ENCODE peak calls at places on chromosome 4, in nine cellular contexts. One of them, this sample, is unnamed.
A peak's percentile ranks its signal among the peaks of the same experiment; 100 is the strongest.

GRCh38 chr4:75135068-75135825 is 202.3 kb downstream of the PARM1 start:
- DNase-seq in neural progenitor cell: no peak
- DNase-seq in PC-3: no peak
- DNase-seq in cardiac muscle cell: no peak
- DNase-seq in adrenal gland: no peak
- DNase-seq in A549: no peak
- DNase-seq in testis: no peak
- DNase-seq in uterus: no peak
- DNase-seq in breast epithelium: no peak
- DNase-seq in this sample: no peak

GRCh38 chr4:41976775-41977516 is 4.6 kb upstream of the DCAF4L1 start:
- DNase-seq in uterus: no peak
- DNase-seq in adrenal gland: no peak
- DNase-seq in PC-3: no peak
- DNase-seq in A549: no peak
- DNase-seq in neural progenitor cell: no peak
- DNase-seq in cardiac muscle cell: no peak
- DNase-seq in testis: no peak
- DNase-seq in breast epithelium: no peak
- DNase-seq in this sample: no peak

GRCh38 chr4:138898282-138898681 is 117.3 kb upstream of the NOCT start:
- DNase-seq in uterus: no peak
- DNase-seq in breast epithelium: no peak
- DNase-seq in neural progenitor cell: no peak
- DNase-seq in A549: no peak
- DNase-seq in testis: no peak
- DNase-seq in PC-3: no peak
- DNase-seq in cardiac muscle cell: no peak
- DNase-seq in adrenal gland: no peak
- DNase-seq in this sample: no peak

GRCh38 chr4:80538276-80538926 is 202.9 kb downstream of the CFAP299 start:
- DNase-seq in testis: no peak
- DNase-seq in cardiac muscle cell: no peak
- DNase-seq in A549: no peak
- DNase-seq in adrenal gland: no peak
- DNase-seq in PC-3: peak; percentile 79
- DNase-seq in breast epithelium: no peak
- DNase-seq in uterus: no peak
- DNase-seq in neural progenitor cell: no peak
- DNase-seq in this sample: no peak

GRCh38 chr4:19969492-19969891 is 282.2 kb upstream of the SLIT2 start:
- DNase-seq in uterus: no peak
- DNase-seq in breast epithelium: no peak
- DNase-seq in A549: no peak
- DNase-seq in cardiac muscle cell: no peak
- DNase-seq in PC-3: no peak
- DNase-seq in neural progenitor cell: peak; percentile 25
- DNase-seq in testis: no peak
- DNase-seq in adrenal gland: no peak
- DNase-seq in this sample: no peak

GRCh38 chr4:26192921-26193894 is 127.6 kb upstream of the RBPJ start:
- DNase-seq in testis: no peak
- DNase-seq in A549: no peak
- DNase-seq in cardiac muscle cell: no peak
- DNase-seq in uterus: peak; percentile 54
- DNase-seq in adrenal gland: no peak
- DNase-seq in breast epithelium: no peak
- DNase-seq in neural progenitor cell: no peak
- DNase-seq in PC-3: no peak
- DNase-seq in this sample: no peak

GRCh38 chr4:78032446-78032845 is 24.7 kb upstream of the FRAS1 start:
- DNase-seq in cardiac muscle cell: no peak
- DNase-seq in adrenal gland: no peak
- DNase-seq in uterus: no peak
- DNase-seq in breast epithelium: no peak
- DNase-seq in PC-3: no peak
- DNase-seq in neural progenitor cell: no peak
- DNase-seq in A549: no peak
- DNase-seq in testis: no peak
- DNase-seq in this sample: no peak

GRCh38 chr4:42654606-42655005 is 2.3 kb downstream of the ATP8A1 start:
- DNase-seq in cardiac muscle cell: no peak
- DNase-seq in neural progenitor cell: no peak
- DNase-seq in testis: no peak
- DNase-seq in adrenal gland: peak; percentile 79
- DNase-seq in breast epithelium: no peak
- DNase-seq in A549: no peak
- DNase-seq in uterus: peak; percentile 34
- DNase-seq in PC-3: peak; percentile 90
- DNase-seq in this sample: no peak

GRCh38 chr4:127622923-127623754 is 9.6 kb upstream of the INTU start:
- DNase-seq in testis: peak; percentile 43
- DNase-seq in PC-3: no peak
- DNase-seq in uterus: no peak
- DNase-seq in neural progenitor cell: peak; percentile 87
- DNase-seq in A549: peak; percentile 18
- DNase-seq in cardiac muscle cell: peak; percentile 54
- DNase-seq in breast epithelium: no peak
- DNase-seq in adrenal gland: peak; percentile 31
- DNase-seq in this sample: no peak

GRCh38 chr4:165288639-165289428 is 38.6 kb upstream of the MSMO1 start:
- DNase-seq in A549: no peak
- DNase-seq in adrenal gland: peak; percentile 39
- DNase-seq in breast epithelium: no peak
- DNase-seq in PC-3: peak; percentile 28
- DNase-seq in testis: no peak
- DNase-seq in cardiac muscle cell: no peak
- DNase-seq in neural progenitor cell: no peak
- DNase-seq in uterus: no peak
- DNase-seq in this sample: no peak

GRCh38 chr4:128831526-128832252 is 22.2 kb downstream of the JADE1 start:
- DNase-seq in neural progenitor cell: peak; percentile 73
- DNase-seq in breast epithelium: no peak
- DNase-seq in adrenal gland: peak; percentile 59
- DNase-seq in PC-3: no peak
- DNase-seq in cardiac muscle cell: no peak
- DNase-seq in A549: no peak
- DNase-seq in testis: no peak
- DNase-seq in uterus: no peak
- DNase-seq in this sample: no peak

GRCh38 chr4:147157860-147158701 is 212.4 kb upstream of the TTC29 start:
- DNase-seq in A549: peak; percentile 3
- DNase-seq in cardiac muscle cell: peak; percentile 73
- DNase-seq in breast epithelium: no peak
- DNase-seq in PC-3: peak; percentile 62
- DNase-seq in testis: peak; percentile 27
- DNase-seq in neural progenitor cell: peak; percentile 78
- DNase-seq in adrenal gland: no peak
- DNase-seq in uterus: no peak
- DNase-seq in this sample: no peak

GRCh38 chr4:187304131-187304530 is 580.5 kb upstream of the FAT1 start:
- DNase-seq in A549: no peak
- DNase-seq in testis: no peak
- DNase-seq in adrenal gland: no peak
- DNase-seq in neural progenitor cell: peak; percentile 21
- DNase-seq in cardiac muscle cell: no peak
- DNase-seq in uterus: no peak
- DNase-seq in PC-3: no peak
- DNase-seq in breast epithelium: no peak
- DNase-seq in this sample: no peak

GRCh38 chr4:39526810-39527295 is 386 bp downstream of the UGDH start:
- DNase-seq in A549: no peak
- DNase-seq in adrenal gland: no peak
- DNase-seq in uterus: no peak
- DNase-seq in neural progenitor cell: peak; percentile 29
- DNase-seq in breast epithelium: no peak
- DNase-seq in cardiac muscle cell: no peak
- DNase-seq in testis: peak; percentile 29
- DNase-seq in PC-3: peak; percentile 3
- DNase-seq in this sample: peak; percentile 5

GRCh38 chr4:159012381-159012780 is 90.5 kb upstream of the RAPGEF2 start:
- DNase-seq in A549: no peak
- DNase-seq in cardiac muscle cell: no peak
- DNase-seq in breast epithelium: no peak
- DNase-seq in testis: no peak
- DNase-seq in neural progenitor cell: no peak
- DNase-seq in adrenal gland: no peak
- DNase-seq in uterus: no peak
- DNase-seq in PC-3: peak; percentile 55
- DNase-seq in this sample: no peak

GRCh38 chr4:40423735-40424134 is 88.6 kb downstream of the CHRNA9 start:
- DNase-seq in neural progenitor cell: no peak
- DNase-seq in testis: no peak
- DNase-seq in uterus: no peak
- DNase-seq in A549: no peak
- DNase-seq in adrenal gland: no peak
- DNase-seq in breast epithelium: no peak
- DNase-seq in PC-3: no peak
- DNase-seq in cardiac muscle cell: no peak
- DNase-seq in this sample: no peak

GRCh38 chr4:1126506-1126905 is 13.1 kb upstream of the RNF212 start:
- DNase-seq in testis: no peak
- DNase-seq in neural progenitor cell: no peak
- DNase-seq in PC-3: no peak
- DNase-seq in A549: no peak
- DNase-seq in uterus: no peak
- DNase-seq in breast epithelium: no peak
- DNase-seq in adrenal gland: no peak
- DNase-seq in cardiac muscle cell: no peak
- DNase-seq in this sample: no peak

GRCh38 chr4:2745981-2746806 is 9.9 kb downstream of the TNIP2 start:
- DNase-seq in testis: no peak
- DNase-seq in adrenal gland: peak; percentile 83
- DNase-seq in breast epithelium: no peak
- DNase-seq in neural progenitor cell: no peak
- DNase-seq in PC-3: peak; percentile 84
- DNase-seq in uterus: no peak
- DNase-seq in A549: peak; percentile 36
- DNase-seq in cardiac muscle cell: no peak
- DNase-seq in this sample: peak; percentile 77

GRCh38 chr4:121614136-121614535 is 82.6 kb downstream of the ANXA5 start:
- DNase-seq in cardiac muscle cell: peak; percentile 7
- DNase-seq in uterus: no peak
- DNase-seq in PC-3: no peak
- DNase-seq in breast epithelium: no peak
- DNase-seq in A549: no peak
- DNase-seq in adrenal gland: no peak
- DNase-seq in testis: no peak
- DNase-seq in neural progenitor cell: no peak
- DNase-seq in this sample: no peak

GRCh38 chr4:181674315-181674714 is 568.9 kb upstream of the TENM3 start:
- DNase-seq in cardiac muscle cell: no peak
- DNase-seq in A549: no peak
- DNase-seq in neural progenitor cell: no peak
- DNase-seq in testis: no peak
- DNase-seq in uterus: no peak
- DNase-seq in adrenal gland: no peak
- DNase-seq in breast epithelium: no peak
- DNase-seq in PC-3: no peak
- DNase-seq in this sample: no peak

GRCh38 chr4:45550766-45551366 is 573.0 kb downstream of the GABRG1 start:
- DNase-seq in uterus: no peak
- DNase-seq in A549: no peak
- DNase-seq in neural progenitor cell: no peak
- DNase-seq in testis: no peak
- DNase-seq in cardiac muscle cell: no peak
- DNase-seq in PC-3: peak; percentile 1
- DNase-seq in adrenal gland: no peak
- DNase-seq in breast epithelium: no peak
- DNase-seq in this sample: no peak

GRCh38 chr4:45554423-45554822 is 569.4 kb downstream of the GABRG1 start:
- DNase-seq in A549: no peak
- DNase-seq in neural progenitor cell: no peak
- DNase-seq in uterus: no peak
- DNase-seq in breast epithelium: no peak
- DNase-seq in testis: no peak
- DNase-seq in adrenal gland: no peak
- DNase-seq in cardiac muscle cell: no peak
- DNase-seq in PC-3: peak; percentile 2
- DNase-seq in this sample: no peak
- TF ChIP-seq CTCF in A549: no peak
- TF ChIP-seq CTCF in neural progenitor cell: no peak
- TF ChIP-seq CTCF in uterus: no peak
- TF ChIP-seq CTCF in breast epithelium: no peak
- TF ChIP-seq CTCF in testis: no peak
- TF ChIP-seq CTCF in adrenal gland: no peak
- TF ChIP-seq CTCF in cardiac muscle cell: no peak
- TF ChIP-seq CTCF in PC-3: no peak
- TF ChIP-seq CTCF in this sample: no peak

DNA sequence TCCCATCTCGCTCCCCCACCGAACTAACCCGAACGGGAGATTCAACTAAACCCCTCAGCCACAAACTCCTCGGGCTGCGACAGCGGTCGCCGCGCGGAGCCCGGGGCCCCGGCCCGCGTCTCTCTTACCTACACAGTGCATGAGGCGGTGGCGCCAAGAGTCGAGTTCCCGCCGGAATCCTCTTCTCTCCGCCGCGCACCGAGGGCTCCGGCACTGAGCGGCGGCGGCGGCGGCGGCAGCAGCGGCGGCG is 160 bp downstream of the LCORL start:
- DNase-seq in PC-3: no peak
- DNase-seq in uterus: no peak
- DNase-seq in breast epithelium: no peak
- DNase-seq in adrenal gland: no peak
- DNase-seq in cardiac muscle cell: no peak
- DNase-seq in A549: no peak
- DNase-seq in testis: no peak
- DNase-seq in neural progenitor cell: no peak
- DNase-seq in this sample: no peak
- H3K27ac ChIP-seq in PC-3: peak overlapping the region; percentile 43
- H3K27ac ChIP-seq in uterus: peak overlapping the region; percentile 98
- H3K27ac ChIP-seq in breast epithelium: peak overlapping the region; percentile 96
- H3K27ac ChIP-seq in adrenal gland: peak overlapping the region; percentile 94
- H3K27ac ChIP-seq in cardiac muscle cell: peak overlapping the region; percentile 94
- H3K27ac ChIP-seq in A549: peak overlapping the region; percentile 95
- H3K27ac ChIP-seq in testis: peak overlapping the region; percentile 97
- H3K27ac ChIP-seq in neural progenitor cell: peak overlapping the region; percentile 95
- H3K27ac ChIP-seq in this sample: peak overlapping the region; percentile 61

GRCh38 chr4:125042031-125042430 is 272.7 kb upstream of the FAT4 start:
- DNase-seq in uterus: no peak
- DNase-seq in PC-3: no peak
- DNase-seq in cardiac muscle cell: no peak
- DNase-seq in testis: no peak
- DNase-seq in adrenal gland: no peak
- DNase-seq in neural progenitor cell: no peak
- DNase-seq in breast epithelium: no peak
- DNase-seq in A549: no peak
- DNase-seq in this sample: no peak
- H3K9me3 ChIP-seq in uterus: no peaks in the 10 kb centered on the region
- H3K9me3 ChIP-seq in PC-3: no peaks in the 10 kb centered on the region
- H3K9me3 ChIP-seq in cardiac muscle cell: no peaks in the 10 kb centered on the region
- H3K9me3 ChIP-seq in testis: no peaks in the 10 kb centered on the region
- H3K9me3 ChIP-seq in adrenal gland: no peaks in the 10 kb centered on the region
- H3K9me3 ChIP-seq in neural progenitor cell: no peaks in the 10 kb centered on the region
- H3K9me3 ChIP-seq in breast epithelium: no peaks in the 10 kb centered on the region
- H3K9me3 ChIP-seq in A549: no peaks in the 10 kb centered on the region
- H3K9me3 ChIP-seq in this sample: no peaks in the 10 kb centered on the region

DNA sequence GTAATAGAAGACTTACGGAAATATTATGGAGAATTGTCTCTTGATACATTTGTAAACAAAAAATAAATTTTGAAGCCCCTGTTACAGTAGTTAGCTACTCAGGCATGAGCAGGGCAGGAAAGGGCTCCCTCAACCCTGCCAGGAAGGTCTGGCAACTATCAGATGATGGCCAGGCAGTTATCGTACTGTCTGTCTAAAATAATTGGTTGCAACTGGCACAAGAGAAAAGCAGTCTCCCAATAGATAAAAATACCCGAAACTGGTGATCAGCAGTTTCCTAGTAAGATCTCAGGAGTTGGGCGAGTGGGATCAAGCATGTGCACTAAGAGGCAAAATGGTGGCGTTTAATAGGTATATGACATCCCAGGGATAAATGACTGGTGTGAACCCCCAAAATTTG is 1336.3 kb downstream of the C4orf33 start:
- DNase-seq in A549: no peak
- DNase-seq in breast epithelium: no peak
- DNase-seq in testis: no peak
- DNase-seq in cardiac muscle cell: no peak
- DNase-seq in neural progenitor cell: no peak
- DNase-seq in uterus: no peak
- DNase-seq in PC-3: no peak
- DNase-seq in adrenal gland: no peak
- DNase-seq in this sample: no peak
- TF ChIP-seq CTCF in A549: no peak
- TF ChIP-seq CTCF in breast epithelium: no peak
- TF ChIP-seq CTCF in testis: no peak
- TF ChIP-seq CTCF in cardiac muscle cell: no peak
- TF ChIP-seq CTCF in neural progenitor cell: no peak
- TF ChIP-seq CTCF in uterus: no peak
- TF ChIP-seq CTCF in PC-3: no peak
- TF ChIP-seq CTCF in adrenal gland: no peak
- TF ChIP-seq CTCF in this sample: no peak